ENCODE peak calls at places on chromosomes 12 and 14, in six cellular contexts. V, D, N, B, S and G are unnamed samples.

GRCh38 chr12:50753232-50753769 is 10.6 kb upstream of the ATF1 start:
- DNase-seq in D (no peak), N (no peak), B (no peak), V (no peak), S (no peak), G (no peak)

GRCh38 chr12:124489915-124490583 is 77.4 kb downstream of the NCOR2 start:
- DNase-seq in V (no peak), B (no peak), D (no peak), S (no peak), N (no peak), G (no peak)

GRCh38 chr12:127459166-127459565 is 807.8 kb upstream of the TMEM132C start:
- DNase-seq in N (no peak), V (peak; percentile 2), D (no peak), S (no peak), B (no peak), G (no peak)

GRCh38 chr14:99802301-99803105 is 9.3 kb downstream of the EML1 start:
- DNase-seq in V (no peak), B (no peak), N (no peak), D (no peak), S (no peak), G (no peak)

GRCh38 chr12:93178154-93178878 is 199.4 kb upstream of the NUDT4 start:
- DNase-seq in S (no peak), B (no peak), V (no peak), D (no peak), N (no peak), G (no peak)

GRCh38 chr14:93930296-93930988 is 3.3 kb downstream of the FAM181A start:
- DNase-seq in B (no peak), N (no peak), D (no peak), S (no peak), V (no peak), G (no peak)

GRCh38 chr12:117660896-117661295 is 299.5 kb upstream of the NOS1 start:
- DNase-seq in B (no peak), N (no peak), V (no peak), S (no peak), D (no peak), G (no peak)

GRCh38 chr12:82019533-82019932 is 260.4 kb upstream of the PPFIA2 start:
- DNase-seq in D (no peak), V (no peak), S (no peak), N (no peak), B (peak; percentile 3), G (no peak)

GRCh38 chr14:52961060-52961639 is 10.3 kb upstream of the FERMT2 start:
- DNase-seq in D (peak; percentile 77), V (peak; percentile 57), S (peak; percentile 69), B (peak; percentile 82), N (peak; percentile 63), G (peak; percentile 39)

GRCh38 chr12:76085159-76085868 is 829 bp upstream of the NAP1L1 start:
- DNase-seq in V (peak; percentile 14), B (peak; percentile 66), N (no peak), D (no peak), S (no peak), G (no peak)

GRCh38 chr12:41663487-41664258 is 475.6 kb downstream of the PDZRN4 start:
- DNase-seq in B (peak; percentile 6), D (no peak), S (no peak), N (no peak), V (no peak), G (no peak)

GRCh38 chr14:75875958-75876357 is 105.8 kb downstream of the TGFB3 start:
- DNase-seq in V (no peak), B (no peak), D (no peak), N (no peak), S (no peak), G (no peak)

GRCh38 chr12:69630191-69630590 is 19.5 kb upstream of the LRRC10 start:
- DNase-seq in D (no peak), N (peak; percentile 25), B (peak; percentile 8), S (no peak), V (no peak), G (no peak)

GRCh38 chr12:112116232-112117060 is 7.9 kb upstream of the NAA25 start:
- DNase-seq in B (peak; percentile 78), S (peak; percentile 74), D (peak; percentile 70), V (peak; percentile 46), N (peak; percentile 77), G (no peak)

DNA sequence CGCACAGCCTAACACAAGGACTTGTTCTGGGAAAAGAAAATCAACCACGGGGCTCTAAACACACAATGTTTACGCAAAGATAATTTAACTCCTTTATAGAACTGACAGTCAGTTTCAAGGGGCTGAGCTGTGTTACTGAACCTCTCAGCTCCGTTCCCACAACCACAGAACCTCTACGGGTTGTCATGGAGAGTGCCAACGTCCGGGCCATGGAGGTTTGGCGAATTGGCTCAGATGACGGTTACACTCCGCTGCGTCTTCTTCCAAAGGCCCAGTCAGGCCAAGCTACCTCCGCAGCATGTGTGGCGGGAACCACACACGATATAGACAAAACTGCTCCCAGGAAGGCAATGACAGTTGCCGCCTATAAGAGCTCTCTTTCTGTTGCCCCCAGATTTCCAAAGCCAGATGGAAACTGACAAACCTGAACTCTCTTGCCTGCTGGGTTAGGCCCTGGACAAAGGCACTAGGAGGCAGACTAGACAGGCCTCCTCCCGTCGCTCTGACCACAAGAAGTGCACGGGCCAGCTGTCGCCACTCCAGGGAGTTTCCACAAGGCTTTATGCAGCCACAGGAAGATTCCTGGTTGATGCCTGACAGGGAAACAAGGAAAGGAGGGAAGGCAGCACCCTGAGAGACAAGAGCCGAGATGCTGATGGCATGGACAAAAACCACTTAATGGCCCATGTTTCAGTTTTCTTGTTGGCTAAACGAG is 30.3 kb downstream of the CCDC88C start:
- DNase-seq in D (no peak), B (peak; percentile 11), N (no peak), S (no peak), V (no peak), G (no peak)
- TF ChIP-seq CTCF in D (no peak), B (no peak), N (no peak), S (no peak), V (no peak), G (no peak)

GRCh38 chr12:6723607-6724408 is at the start of gene COPS7A:
- DNase-seq in V (peak; percentile 98), B (peak; percentile 99), D (peak; percentile 99), S (peak; percentile 100), N (peak; percentile 98), G (peak; percentile 92)
- TF ChIP-seq CTCF in V (peak; percentile 9), B (no peak), D (no peak), S (peak; percentile 24), N (no peak), G (no peak)

GRCh38 chr12:110282343-110282860 is 1.4 kb downstream of the ATP2A2 start:
- DNase-seq in V (no peak), S (no peak), B (no peak), N (no peak), D (no peak), G (no peak)
- TF ChIP-seq CTCF in V (no peak), S (no peak), B (no peak), N (no peak), D (no peak), G (no peak)

DNA sequence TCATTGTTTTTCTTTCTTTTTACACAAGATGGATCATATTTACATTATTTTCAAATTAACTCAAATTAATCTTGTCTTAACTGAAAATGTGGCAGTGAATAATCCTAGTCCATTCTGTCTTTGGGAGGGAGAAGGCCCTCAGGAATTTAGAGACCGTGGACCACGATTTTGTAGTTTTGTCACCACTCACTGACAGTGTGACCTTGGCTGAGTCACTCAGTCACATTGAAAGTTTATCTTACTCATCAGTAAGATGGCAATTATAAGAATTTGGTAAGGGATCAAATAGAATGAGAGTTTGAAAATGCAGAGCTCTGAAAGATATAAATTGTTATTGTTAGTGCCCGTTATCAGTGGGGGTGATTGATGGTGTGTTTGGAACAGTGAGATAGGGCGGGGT is 16.4 kb downstream of the FOXJ2 start:
- DNase-seq in S (no peak), D (no peak), B (no peak), N (no peak), V (peak; percentile 11), G (no peak)
- TF ChIP-seq CTCF in S (no peak), D (no peak), B (no peak), N (no peak), V (no peak), G (no peak)

GRCh38 chr12:71484272-71484905 is 44.8 kb downstream of the LGR5 start:
- DNase-seq in N (no peak), S (no peak), B (no peak), D (no peak), V (no peak), G (no peak)
- TF ChIP-seq CTCF in N (no peak), S (no peak), B (no peak), D (no peak), V (no peak), G (no peak)

GRCh38 chr12:10365716-10366433 is 24.0 kb downstream of the KLRK1 start:
- DNase-seq in V (no peak), N (no peak), D (no peak), S (no peak), B (peak; percentile 51), G (no peak)
- TF ChIP-seq CTCF in V (peak; percentile 53), N (no peak), D (no peak), S (peak; percentile 24), B (peak; percentile 40), G (no peak)

DNA sequence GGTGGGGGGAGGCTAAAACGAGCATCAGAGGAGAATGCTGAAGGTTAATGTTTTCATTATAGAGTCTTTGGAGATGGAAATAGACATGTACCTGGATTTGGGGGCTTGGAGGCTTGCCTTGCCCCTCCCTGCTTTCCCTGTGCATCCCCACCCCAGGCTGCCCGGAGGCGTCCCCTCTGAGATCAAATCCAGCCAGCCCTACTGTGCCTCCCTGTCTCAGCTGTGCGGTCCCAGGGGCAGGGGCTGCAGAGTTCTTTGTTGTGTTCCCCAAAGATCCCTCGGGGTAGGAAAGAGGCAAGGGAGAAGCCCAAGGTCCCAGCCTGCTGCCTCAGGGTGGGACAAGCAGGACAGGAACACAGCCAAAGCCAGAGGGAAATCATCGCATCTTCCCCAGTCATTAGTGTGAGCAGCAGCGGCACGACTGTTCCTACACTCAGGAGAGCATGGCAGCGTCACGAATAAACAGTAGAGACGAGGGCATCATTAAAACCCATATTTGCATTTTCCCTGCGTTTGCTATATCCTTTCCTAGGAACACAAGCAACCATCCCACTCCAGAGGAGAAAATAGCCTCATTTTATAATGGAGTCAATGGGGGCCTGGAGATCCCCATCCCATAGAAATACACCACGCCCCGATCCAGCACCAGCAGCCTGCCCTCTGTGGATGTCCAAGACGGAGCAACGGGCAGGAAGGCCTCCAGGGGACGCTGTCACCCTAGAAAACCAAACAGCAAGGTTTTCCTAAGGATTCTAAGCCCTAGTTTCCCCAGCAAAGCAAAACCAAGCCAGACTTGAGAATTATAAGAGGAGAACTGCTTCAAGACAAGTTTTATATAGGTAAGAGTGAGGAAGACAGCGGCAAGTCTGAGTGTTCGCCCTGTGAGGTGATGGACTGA is 32.4 kb downstream of the ANO2 start:
- DNase-seq in S (no peak), D (no peak), B (no peak), V (no peak), N (peak; percentile 85), G (no peak)
- TF ChIP-seq CTCF in S (no peak), D (no peak), B (no peak), V (peak; percentile 70), N (peak; percentile 84), G (no peak)

DNA sequence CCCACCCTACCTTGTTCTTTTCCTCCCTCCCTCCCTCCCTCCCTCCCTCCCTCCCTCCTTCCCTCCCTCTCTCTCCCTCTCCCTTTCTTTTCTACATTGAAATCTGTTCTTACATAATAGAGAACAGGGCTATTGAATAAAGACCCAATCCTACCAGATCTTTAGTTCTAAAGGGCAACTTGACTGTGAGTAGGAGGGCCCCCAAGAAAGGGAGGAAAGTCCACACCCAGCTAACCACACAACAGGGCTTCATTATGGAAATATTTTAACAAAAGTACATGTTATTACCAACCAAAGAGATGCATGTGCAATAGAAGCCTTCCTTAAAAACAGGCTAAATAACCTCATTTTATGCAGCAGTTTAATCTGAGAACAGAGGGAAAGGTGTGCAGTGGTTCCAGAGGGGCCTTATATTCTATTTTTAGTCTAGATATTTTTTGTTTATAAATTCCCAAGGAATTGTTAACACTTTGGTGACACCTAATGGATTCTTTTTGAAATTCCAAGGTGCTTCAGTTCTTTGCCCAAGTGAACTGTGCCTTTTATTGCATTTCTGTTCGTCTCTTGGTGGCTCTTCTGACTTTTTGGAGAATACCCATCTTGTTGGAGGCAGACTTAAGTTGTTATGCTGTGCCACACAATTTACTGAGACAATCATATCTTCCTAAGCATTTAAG is 63.0 kb downstream of the GNS start:
- DNase-seq in D (no peak), V (peak; percentile 25), N (no peak), S (no peak), B (peak; percentile 63), G (no peak)
- TF ChIP-seq CTCF in D (peak; percentile 13), V (peak; percentile 73), N (no peak), S (peak; percentile 58), B (peak; percentile 21), G (no peak)